ENCODE peak calls at places on chromosomes 4 and X, in seven cellular contexts. O, C, U, S, T, Q and L are unnamed samples.

GRCh38 chr4:158811704-158812103 is 42.9 kb downstream of the FNIP2 start:
- DNase-seq in O (peak; percentile 45), C (no peak), U (no peak), S (no peak), T (no peak), Q (no peak), L (no peak)

GRCh38 chr4:180898305-180898704 is 1344.9 kb upstream of the TENM3 start:
- DNase-seq in O (no peak), C (no peak), U (no peak), S (no peak), T (no peak), Q (no peak), L (no peak)

GRCh38 chr4:7973545-7973981 is 33.9 kb upstream of the AFAP1 start:
- DNase-seq in O (no peak), C (no peak), U (peak; percentile 52), S (no peak), T (no peak), Q (no peak), L (peak; percentile 31)

GRCh38 chr4:181966084-181966483 is 277.1 kb upstream of the TENM3 start:
- DNase-seq in O (no peak), C (no peak), U (no peak), S (no peak), T (no peak), Q (peak; percentile 23), L (peak; percentile 45)

GRCh38 chrX:8192276-8192675 is 21.2 kb upstream of the VCX2 start:
- DNase-seq in O (no peak), C (no peak), U (no peak), S (no peak), T (no peak), Q (no peak), L (no peak)

GRCh38 chr4:136562842-136563241 is 969.5 kb downstream of the PCDH18 start:
- DNase-seq in O (no peak), C (no peak), U (peak; percentile 0), S (no peak), T (peak; percentile 23), Q (no peak), L (no peak)

GRCh38 chrX:133561251-133561650 is 146.0 kb upstream of the GPC4 start:
- DNase-seq in O (no peak), C (no peak), U (no peak), S (no peak), T (no peak), Q (no peak), L (no peak)

GRCh38 chr4:156934259-156934635 is 37.4 kb downstream of the PDGFC start:
- DNase-seq in O (no peak), C (no peak), U (no peak), S (no peak), T (no peak), Q (no peak), L (no peak)

GRCh38 chrX:11953615-11954014 is 184.7 kb upstream of the FRMPD4 start:
- DNase-seq in O (no peak), C (no peak), U (peak; percentile 54), S (peak; percentile 42), T (peak; percentile 23), Q (no peak), L (no peak)

GRCh38 chr4:144645102-144645469 is 870 bp upstream of the HHIP start:
- DNase-seq in O (no peak), C (no peak), U (no peak), S (peak; percentile 15), T (no peak), Q (no peak), L (no peak)

GRCh38 chrX:49041683-49042529 is 1.3 kb downstream of the TFE3 start:
- DNase-seq in O (peak; percentile 27), C (no peak), U (peak; percentile 48), S (no peak), T (peak; percentile 29), Q (no peak), L (peak; percentile 13)

GRCh38 chr4:145034727-145035211 is 63.2 kb downstream of the ANAPC10 start:
- DNase-seq in O (no peak), C (no peak), U (peak; percentile 63), S (no peak), T (peak; percentile 18), Q (no peak), L (no peak)

GRCh38 chr4:6446538-6447451 is 25.6 kb downstream of the PPP2R2C start:
- DNase-seq in O (no peak), C (no peak), U (peak; percentile 9), S (peak; percentile 51), T (no peak), Q (no peak), L (no peak)

GRCh38 chr4:28313729-28314713 is 1453.4 kb downstream of the STIM2 start:
- DNase-seq in O (no peak), C (no peak), U (no peak), S (no peak), T (no peak), Q (no peak), L (no peak)

GRCh38 chrX:96102997-96103396 is 581.6 kb upstream of the DIAPH2 start:
- DNase-seq in O (no peak), C (no peak), U (no peak), S (no peak), T (no peak), Q (no peak), L (no peak)

GRCh38 chr4:159422626-159423025 is 319.7 kb downstream of the RAPGEF2 start:
- DNase-seq in O (no peak), C (no peak), U (no peak), S (no peak), T (no peak), Q (no peak), L (no peak)

GRCh38 chr4:87068591-87069021 is 133.8 kb downstream of the AFF1 start:
- DNase-seq in O (peak; percentile 53), C (no peak), U (peak; percentile 65), S (no peak), T (no peak), Q (no peak), L (peak; percentile 21)

GRCh38 chrX:45757272-45757671 is 556.6 kb upstream of the DIPK2B start:
- DNase-seq in O (no peak), C (no peak), U (no peak), S (no peak), T (no peak), Q (no peak), L (no peak)

GRCh38 chr4:5995901-5996623 is 22.2 kb downstream of the C4orf50 start:
- DNase-seq in O (no peak), C (peak; percentile 52), U (no peak), S (no peak), T (no peak), Q (no peak), L (peak; percentile 58)

GRCh38 chr4:85883180-85883579 is 408.2 kb downstream of the ARHGAP24 start:
- DNase-seq in O (no peak), C (no peak), U (no peak), S (no peak), T (no peak), Q (no peak), L (no peak)

GRCh38 chrX:87583679-87584078 is 66.1 kb downstream of the KLHL4 start:
- DNase-seq in O (peak; percentile 0), C (no peak), U (peak; percentile 36), S (peak; percentile 65), T (no peak), Q (peak; percentile 32), L (peak; percentile 1)

GRCh38 chr4:37540486-37540885 is 145.7 kb downstream of the RELL1 start:
- DNase-seq in O (no peak), C (no peak), U (peak; percentile 80), S (peak; percentile 78), T (no peak), Q (no peak), L (no peak)

GRCh38 chr4:68310651-68311247 is 39.1 kb downstream of the YTHDC1 start:
- DNase-seq in O (no peak), C (no peak), U (no peak), S (no peak), T (no peak), Q (no peak), L (no peak)

GRCh38 chr4:1168291-1169031 is 3.9 kb downstream of the SPON2 start:
- DNase-seq in O (no peak), C (no peak), U (no peak), S (no peak), T (no peak), Q (no peak), L (no peak)
- H3K4me3 ChIP-seq in O (peak overlapping the region; percentile 75), C (no peak overlapping the region), U (no peak overlapping the region), S (no peak overlapping the region), T (peak overlapping the region; percentile 10), Q (peak overlapping the region; percentile 92), L (peak overlapping the region; percentile 80)

DNA sequence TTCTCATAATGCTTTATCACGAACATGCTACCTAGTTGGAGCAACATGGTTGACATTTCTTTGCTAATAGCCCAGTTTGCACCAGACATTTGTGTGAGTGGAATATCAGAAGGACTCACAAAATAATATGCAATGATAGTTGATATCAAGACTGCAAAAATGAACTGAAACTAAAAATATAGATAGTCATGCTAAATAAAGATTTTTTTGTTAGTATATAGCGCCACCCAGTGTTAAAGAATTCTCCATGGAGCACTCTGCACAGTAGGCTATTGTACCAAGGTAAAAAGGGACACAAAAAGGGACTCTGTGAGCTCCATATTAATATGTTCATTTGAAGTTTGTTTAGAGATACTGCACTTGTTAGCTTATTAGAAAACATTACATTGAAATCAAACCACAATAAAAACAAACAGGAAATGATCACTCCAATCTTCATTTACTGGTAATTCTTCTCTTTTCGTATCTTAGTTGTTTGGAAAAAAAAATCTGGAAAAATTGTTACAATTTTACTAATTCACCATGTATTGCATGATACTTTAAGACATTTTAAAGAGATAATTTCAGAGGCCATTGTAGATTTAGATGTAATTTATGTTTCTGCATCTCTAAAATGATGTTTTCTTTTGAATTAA is 1509.6 kb downstream of the ADGRL3 start:
- DNase-seq in O (peak; percentile 15), C (no peak), U (peak; percentile 35), S (peak; percentile 57), T (no peak), Q (peak; percentile 60), L (peak; percentile 1)
- TF ChIP-seq CTCF in O (peak; percentile 76), C (peak; percentile 15), U (peak; percentile 47), S (peak; percentile 88), T (no peak), Q (peak; percentile 66), L (peak; percentile 22)

GRCh38 chrX:155768036-155768769 is 112.9 kb upstream of the VAMP7 start:
- DNase-seq in O (no peak), C (no peak), U (peak; percentile 54), S (no peak), T (no peak), Q (no peak), L (no peak)
- H3K4me3 ChIP-seq in O (no peak overlapping the region), C (peak overlapping the region; percentile 43), U (peak overlapping the region; percentile 5), S (peak overlapping the region; percentile 55), T (peak overlapping the region; percentile 54), Q (peak overlapping the region; percentile 28), L (no peak overlapping the region)

DNA sequence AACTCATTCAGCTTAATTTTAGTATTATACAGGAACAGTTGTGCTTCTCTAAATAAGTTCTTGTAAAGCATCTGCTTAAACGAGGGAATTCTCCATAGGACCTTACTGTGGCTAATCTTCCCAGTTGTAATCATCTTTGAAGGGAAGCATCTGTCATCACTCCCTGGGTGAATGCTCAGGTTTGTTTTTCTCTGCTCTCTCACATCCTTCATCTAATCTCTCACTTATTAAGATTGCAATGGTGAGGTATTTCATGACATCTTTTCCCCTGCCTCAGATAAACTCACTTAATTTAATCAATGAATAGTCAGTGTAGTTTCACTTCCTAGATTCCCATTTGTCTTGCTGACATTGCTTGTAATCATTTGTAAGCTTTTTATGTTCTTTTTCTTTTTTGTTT is 121.8 kb upstream of the ADAMTS3 start:
- DNase-seq in O (no peak), C (no peak), U (no peak), S (no peak), T (no peak), Q (no peak), L (no peak)
- TF ChIP-seq CTCF in O (no peak), C (no peak), U (no peak), S (no peak), T (no peak), Q (no peak), L (no peak)